ENCODE peak calls at places on chromosomes 5 and 9, in five cellular contexts. One of them, this sample, is unnamed. For H3K4me1, the result is how much of the 10 kb centered on the place peaks cover.

GRCh38 chr5:151281001-151281639 is 22.4 kb downstream of the SLC36A3 start:
- DNase-seq in GM23248: no peak
- DNase-seq in OCI-LY7: no peak
- DNase-seq in stomach: no peak
- DNase-seq in heart left ventricle: no peak
- DNase-seq in this sample: no peak

GRCh38 chr9:124743686-124744348 is 27.3 kb downstream of the NR6A1 start:
- DNase-seq in GM23248: peak
- DNase-seq in OCI-LY7: no peak
- DNase-seq in stomach: no peak
- DNase-seq in heart left ventricle: no peak
- DNase-seq in this sample: no peak

GRCh38 chr5:151139015-151139414 is 18.6 kb downstream of the ANXA6 start:
- DNase-seq in GM23248: no peak
- DNase-seq in OCI-LY7: no peak
- DNase-seq in stomach: no peak
- DNase-seq in heart left ventricle: no peak
- DNase-seq in this sample: no peak

GRCh38 chr9:126773004-126773607 is 31.7 kb upstream of the ZBTB43 start:
- DNase-seq in GM23248: peak
- DNase-seq in OCI-LY7: no peak
- DNase-seq in stomach: no peak
- DNase-seq in heart left ventricle: no peak
- DNase-seq in this sample: no peak

GRCh38 chr5:12876541-12877298 is 972.5 kb upstream of the CTNND2 start:
- DNase-seq in GM23248: no peak
- DNase-seq in OCI-LY7: no peak
- DNase-seq in stomach: no peak
- DNase-seq in heart left ventricle: no peak
- DNase-seq in this sample: no peak

GRCh38 chr9:121568101-121568460 is 68.4 kb upstream of the GGTA1 start:
- DNase-seq in GM23248: no peak
- DNase-seq in OCI-LY7: no peak
- DNase-seq in stomach: no peak
- DNase-seq in heart left ventricle: peak
- DNase-seq in this sample: peak

GRCh38 chr5:147887925-147888324 is 9.4 kb downstream of the SCGB3A2 start:
- DNase-seq in GM23248: peak
- DNase-seq in OCI-LY7: no peak
- DNase-seq in stomach: no peak
- DNase-seq in heart left ventricle: no peak
- DNase-seq in this sample: no peak

GRCh38 chr5:32160228-32160627 is 13.9 kb downstream of the GOLPH3 start:
- DNase-seq in GM23248: peak
- DNase-seq in OCI-LY7: no peak
- DNase-seq in stomach: no peak
- DNase-seq in heart left ventricle: no peak
- DNase-seq in this sample: peak

GRCh38 chr9:83355729-83356128 is 182.5 kb downstream of the FRMD3 start:
- DNase-seq in GM23248: no peak
- DNase-seq in OCI-LY7: no peak
- DNase-seq in stomach: no peak
- DNase-seq in heart left ventricle: peak
- DNase-seq in this sample: no peak

GRCh38 chr9:131402073-131402472 is 8.2 kb downstream of the PRRC2B start:
- DNase-seq in GM23248: peak
- DNase-seq in OCI-LY7: no peak
- DNase-seq in stomach: no peak
- DNase-seq in heart left ventricle: no peak
- DNase-seq in this sample: peak

GRCh38 chr5:107092695-107093094 is 578.0 kb downstream of the EFNA5 start:
- DNase-seq in GM23248: no peak
- DNase-seq in OCI-LY7: no peak
- DNase-seq in stomach: no peak
- DNase-seq in heart left ventricle: no peak
- DNase-seq in this sample: no peak

GRCh38 chr5:164868761-164869160 is 1363.3 kb downstream of the MAT2B start:
- DNase-seq in GM23248: no peak
- DNase-seq in OCI-LY7: no peak
- DNase-seq in stomach: no peak
- DNase-seq in heart left ventricle: no peak
- DNase-seq in this sample: no peak

GRCh38 chr5:38375423-38375822 is 117.1 kb downstream of the EGFLAM start:
- DNase-seq in GM23248: no peak
- DNase-seq in OCI-LY7: no peak
- DNase-seq in stomach: no peak
- DNase-seq in heart left ventricle: no peak
- DNase-seq in this sample: no peak

GRCh38 chr5:156147251-156147947 is 179.6 kb upstream of the SGCD start:
- DNase-seq in GM23248: peak
- DNase-seq in OCI-LY7: no peak
- DNase-seq in stomach: no peak
- DNase-seq in heart left ventricle: no peak
- DNase-seq in this sample: no peak

GRCh38 chr5:6586647-6587042 is 46.2 kb downstream of the NSUN2 start:
- DNase-seq in GM23248: no peak
- DNase-seq in OCI-LY7: no peak
- DNase-seq in stomach: no peak
- DNase-seq in heart left ventricle: no peak
- DNase-seq in this sample: no peak

GRCh38 chr9:106077731-106078130 is 383.4 kb downstream of the TMEM38B start:
- DNase-seq in GM23248: no peak
- DNase-seq in OCI-LY7: no peak
- DNase-seq in stomach: no peak
- DNase-seq in heart left ventricle: no peak
- DNase-seq in this sample: no peak

GRCh38 chr9:98406469-98406868 is 151.0 kb upstream of the TBC1D2 start:
- DNase-seq in GM23248: peak
- DNase-seq in OCI-LY7: no peak
- DNase-seq in stomach: no peak
- DNase-seq in heart left ventricle: no peak
- DNase-seq in this sample: no peak

GRCh38 chr9:80797841-80798688 is 891.3 kb downstream of the TLE1 start:
- DNase-seq in GM23248: no peak
- DNase-seq in OCI-LY7: no peak
- DNase-seq in stomach: no peak
- DNase-seq in heart left ventricle: peak
- DNase-seq in this sample: no peak

GRCh38 chr9:15403155-15403554 is 19.5 kb upstream of the SNAPC3 start:
- DNase-seq in GM23248: peak
- DNase-seq in OCI-LY7: peak
- DNase-seq in stomach: no peak
- DNase-seq in heart left ventricle: no peak
- DNase-seq in this sample: no peak

GRCh38 chr9:4620046-4620765 is 41.9 kb upstream of the PLPP6 start:
- DNase-seq in GM23248: no peak
- DNase-seq in OCI-LY7: no peak
- DNase-seq in stomach: no peak
- DNase-seq in heart left ventricle: no peak
- DNase-seq in this sample: no peak

GRCh38 chr9:95311956-95312355 is 5.6 kb downstream of the FANCC start:
- DNase-seq in GM23248: no peak
- DNase-seq in OCI-LY7: no peak
- DNase-seq in stomach: no peak
- DNase-seq in heart left ventricle: no peak
- DNase-seq in this sample: no peak

GRCh38 chr5:170228756-170229459 is 3.9 kb upstream of the C5orf58 start:
- DNase-seq in GM23248: no peak
- DNase-seq in OCI-LY7: no peak
- DNase-seq in stomach: no peak
- DNase-seq in heart left ventricle: no peak
- DNase-seq in this sample: no peak

GRCh38 chr5:139134906-139135305 is 63.3 kb downstream of the SIL1 start:
- DNase-seq in GM23248: no peak
- DNase-seq in OCI-LY7: no peak
- DNase-seq in stomach: no peak
- DNase-seq in heart left ventricle: no peak
- DNase-seq in this sample: no peak

GRCh38 chr9:131776036-131776435 is 36.2 kb upstream of the RAPGEF1 start:
- DNase-seq in GM23248: no peak
- DNase-seq in OCI-LY7: no peak
- DNase-seq in stomach: no peak
- DNase-seq in heart left ventricle: no peak
- DNase-seq in this sample: no peak

GRCh38 chr9:19486803-19487202 is 78.0 kb downstream of the ACER2 start:
- DNase-seq in GM23248: no peak
- DNase-seq in OCI-LY7: no peak
- DNase-seq in stomach: no peak
- DNase-seq in heart left ventricle: no peak
- DNase-seq in this sample: no peak

GRCh38 chr5:73204302-73204701 is 31.3 kb downstream of the TMEM174 start:
- DNase-seq in GM23248: no peak
- DNase-seq in OCI-LY7: no peak
- DNase-seq in stomach: no peak
- DNase-seq in heart left ventricle: no peak
- DNase-seq in this sample: no peak

GRCh38 chr5:176559683-176560082 is 10.5 kb downstream of the CDHR2 start:
- DNase-seq in GM23248: no peak
- DNase-seq in OCI-LY7: peak
- DNase-seq in stomach: no peak
- DNase-seq in heart left ventricle: no peak
- DNase-seq in this sample: no peak

GRCh38 chr5:170266570-170267379 is 30.8 kb downstream of the LCP2 start:
- DNase-seq in GM23248: no peak
- DNase-seq in OCI-LY7: no peak
- DNase-seq in stomach: no peak
- DNase-seq in heart left ventricle: no peak
- DNase-seq in this sample: no peak

GRCh38 chr5:154189819-154190651 is 498 bp upstream of the GALNT10 start:
- DNase-seq in GM23248: peak
- DNase-seq in OCI-LY7: peak
- DNase-seq in stomach: peak
- DNase-seq in heart left ventricle: peak
- DNase-seq in this sample: peak

GRCh38 chr5:125180222-125180621 is 433.8 kb upstream of the ZNF608 start:
- DNase-seq in GM23248: peak
- DNase-seq in OCI-LY7: no peak
- DNase-seq in stomach: no peak
- DNase-seq in heart left ventricle: no peak
- DNase-seq in this sample: no peak

GRCh38 chr5:90477073-90477472 is 2.4 kb downstream of the POLR3G start:
- DNase-seq in GM23248: no peak
- DNase-seq in OCI-LY7: peak
- DNase-seq in stomach: no peak
- DNase-seq in heart left ventricle: no peak
- DNase-seq in this sample: no peak

GRCh38 chr9:91784673-91785402 is 165.2 kb downstream of the ROR2 start:
- DNase-seq in GM23248: no peak
- DNase-seq in OCI-LY7: no peak
- DNase-seq in stomach: no peak
- DNase-seq in heart left ventricle: no peak
- DNase-seq in this sample: no peak

GRCh38 chr5:76084496-76085285 is 1.5 kb downstream of the SV2C start:
- DNase-seq in GM23248: peak
- DNase-seq in OCI-LY7: no peak
- DNase-seq in stomach: no peak
- DNase-seq in heart left ventricle: no peak
- DNase-seq in this sample: no peak

DNA sequence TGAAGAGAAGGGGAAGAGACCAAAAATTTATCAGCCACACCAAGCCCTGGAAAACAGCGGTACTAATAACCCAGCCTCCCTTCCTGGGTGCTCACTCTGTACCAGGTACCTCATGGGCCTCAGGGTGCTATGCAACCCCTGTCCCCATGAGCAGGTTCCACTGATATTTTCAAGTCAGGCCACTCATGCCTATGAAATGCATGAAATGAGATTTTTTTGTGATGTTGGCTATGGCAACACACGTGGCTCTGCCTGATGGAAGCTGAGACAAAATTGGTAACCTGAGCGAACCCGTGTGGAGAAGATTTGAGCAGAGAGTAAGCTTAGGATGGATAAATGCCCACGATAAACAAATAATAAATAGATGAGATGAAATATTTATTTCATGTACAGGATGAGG is 153.3 kb upstream of the IER5L start:
- DNase-seq in GM23248: peak
- DNase-seq in OCI-LY7: no peak
- DNase-seq in stomach: no peak
- DNase-seq in heart left ventricle: no peak
- DNase-seq in this sample: no peak
- H3K4me1 ChIP-seq in GM23248: under half
- H3K4me1 ChIP-seq in OCI-LY7: under half
- H3K4me1 ChIP-seq in stomach: under half
- H3K4me1 ChIP-seq in heart left ventricle: half or more
- H3K4me1 ChIP-seq in this sample: under half

DNA sequence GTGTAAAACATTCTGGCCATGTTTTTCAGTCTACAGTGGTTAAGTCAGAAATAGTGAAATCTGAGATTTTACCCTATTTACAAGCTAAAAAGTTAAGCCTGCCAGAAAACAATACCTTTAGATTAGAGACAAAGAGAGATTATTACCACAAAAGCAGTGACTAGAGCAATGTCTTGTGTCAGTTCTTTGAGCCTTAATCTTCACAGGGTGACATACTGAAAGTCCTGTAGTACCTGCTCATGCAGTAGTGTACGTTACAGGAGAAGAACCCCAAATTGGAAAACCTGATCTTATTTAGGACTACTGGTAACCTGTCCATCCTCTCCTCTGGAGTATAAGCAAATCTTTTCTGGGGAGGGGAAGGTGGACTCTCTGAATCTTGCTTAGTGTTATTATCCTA is 55.6 kb downstream of the ERBIN start:
- DNase-seq in GM23248: no peak
- DNase-seq in OCI-LY7: no peak
- DNase-seq in stomach: no peak
- DNase-seq in heart left ventricle: no peak
- DNase-seq in this sample: no peak
- H3K27ac ChIP-seq in GM23248: no peak
- H3K27ac ChIP-seq in OCI-LY7: no peak
- H3K27ac ChIP-seq in stomach: no peak
- H3K27ac ChIP-seq in heart left ventricle: no peak
- H3K27ac ChIP-seq in this sample: no peak

GRCh38 chr9:137680445-137681358 is 61.9 kb downstream of the EHMT1 start:
- DNase-seq in GM23248: no peak
- DNase-seq in OCI-LY7: no peak
- DNase-seq in stomach: no peak
- DNase-seq in heart left ventricle: no peak
- DNase-seq in this sample: no peak
- H3K4me1 ChIP-seq in GM23248: under half
- H3K4me1 ChIP-seq in OCI-LY7: half or more
- H3K4me1 ChIP-seq in stomach: under half
- H3K4me1 ChIP-seq in heart left ventricle: under half
- H3K4me1 ChIP-seq in this sample: under half

DNA sequence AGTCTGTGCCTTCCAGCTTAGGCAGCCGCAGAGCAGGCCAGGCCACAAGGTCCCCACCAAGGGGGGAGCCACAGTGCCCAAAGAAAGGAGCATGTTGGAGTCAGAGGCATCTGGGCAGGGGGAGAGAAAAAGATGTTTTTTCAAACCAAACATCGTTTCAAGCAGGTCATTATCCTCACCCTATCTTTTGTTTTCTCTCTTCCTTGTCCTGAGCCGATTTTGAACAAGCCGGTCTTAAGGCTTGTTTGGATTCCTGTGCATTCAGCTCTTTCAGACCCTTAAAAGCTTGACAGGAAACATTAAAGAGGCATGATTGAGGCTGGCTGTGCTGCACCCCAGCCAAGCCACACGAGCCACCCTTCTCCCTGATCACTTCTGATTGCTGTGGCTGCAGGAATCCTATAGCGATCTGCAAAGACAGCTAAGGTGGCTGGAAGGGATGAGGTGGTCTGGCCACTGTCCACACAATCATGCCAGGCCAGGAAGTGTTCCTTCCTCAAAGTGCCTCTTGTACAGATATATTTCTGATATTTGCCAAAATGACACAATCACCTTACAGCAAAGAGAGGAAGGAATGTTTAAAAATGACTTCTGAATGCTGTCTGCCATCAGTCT is 284.5 kb upstream of the TLE4 start:
- DNase-seq in GM23248: no peak
- DNase-seq in OCI-LY7: no peak
- DNase-seq in stomach: no peak
- DNase-seq in heart left ventricle: no peak
- DNase-seq in this sample: no peak
- H3K27ac ChIP-seq in GM23248: no peak
- H3K27ac ChIP-seq in OCI-LY7: no peak
- H3K27ac ChIP-seq in stomach: no peak
- H3K27ac ChIP-seq in heart left ventricle: no peak
- H3K27ac ChIP-seq in this sample: no peak

This sample was measured in adrenal gland.